ENCODE peak calls at places on chromosome 10, in four cellular contexts. J, C, A and M are unnamed samples.

GRCh38 chr10:132422169-132422691 is 25.2 kb downstream of the PWWP2B start:
- DNase-seq in J (no peak), C (no peak), A (no peak), M (peak)

GRCh38 chr10:49556723-49557122 is 17.8 kb upstream of the ERCC6 start:
- DNase-seq in J (no peak), C (no peak), A (no peak), M (no peak)

GRCh38 chr10:50431791-50432190 is 180.5 kb upstream of the ASAH2 start:
- DNase-seq in J (peak), C (no peak), A (no peak), M (no peak)

GRCh38 chr10:116767235-116767634 is 24.9 kb upstream of the HSPA12A start:
- DNase-seq in J (no peak), C (no peak), A (no peak), M (no peak)

GRCh38 chr10:133272301-133272963 is 4.2 kb downstream of the ADAM8 start:
- DNase-seq in J (no peak), C (no peak), A (no peak), M (no peak)

GRCh38 chr10:88908194-88908593 is 28.1 kb downstream of the STAMBPL1 start:
- DNase-seq in J (no peak), C (no peak), A (no peak), M (no peak)

GRCh38 chr10:68406111-68406814 is 814 bp downstream of the RUFY2 start:
- DNase-seq in J (no peak), C (peak), A (peak), M (peak)

GRCh38 chr10:60524541-60524940 is 134.9 kb upstream of the ANK3 start:
- DNase-seq in J (no peak), C (no peak), A (no peak), M (no peak)

GRCh38 chr10:80530251-80530650 is 7.5 kb upstream of the SH2D4B start:
- DNase-seq in J (no peak), C (no peak), A (peak), M (peak)

GRCh38 chr10:71754562-71754961 is 18.8 kb downstream of the VSIR start:
- DNase-seq in J (no peak), C (no peak), A (no peak), M (no peak)

GRCh38 chr10:93334901-93335312 is 147.2 kb downstream of the MYOF start:
- DNase-seq in J (no peak), C (no peak), A (no peak), M (no peak)

GRCh38 chr10:29858352-29859267 is 200.8 kb downstream of the JCAD start:
- DNase-seq in J (no peak), C (no peak), A (peak), M (peak)

GRCh38 chr10:6755891-6756460 is 175.9 kb upstream of the PRKCQ start:
- DNase-seq in J (no peak), C (no peak), A (no peak), M (no peak)

GRCh38 chr10:54614062-54614461 is 187.0 kb downstream of the PCDH15 start:
- DNase-seq in J (no peak), C (no peak), A (no peak), M (no peak)

GRCh38 chr10:124688889-124689670 is 55.1 kb downstream of the FAM53B start:
- DNase-seq in J (peak), C (peak), A (no peak), M (no peak)

GRCh38 chr10:15684768-15685167 is 35.0 kb downstream of the ITGA8 start:
- DNase-seq in J (no peak), C (no peak), A (no peak), M (no peak)

GRCh38 chr10:106682175-106682574 is 482.3 kb downstream of the SORCS1 start:
- DNase-seq in J (no peak), C (no peak), A (no peak), M (no peak)

GRCh38 chr10:30392564-30392990 is 41.4 kb upstream of the MAP3K8 start:
- DNase-seq in J (peak), C (peak), A (peak), M (peak)

GRCh38 chr10:132030898-132031463 is 34.8 kb upstream of the JAKMIP3 start:
- DNase-seq in J (no peak), C (no peak), A (no peak), M (no peak)

GRCh38 chr10:66783296-66783695 is 142.5 kb upstream of the LRRTM3 start:
- DNase-seq in J (no peak), C (no peak), A (no peak), M (no peak)

GRCh38 chr10:128854965-128855364 is 612.1 kb upstream of the MGMT start:
- DNase-seq in J (no peak), C (no peak), A (peak), M (no peak)

GRCh38 chr10:104209575-104210198 is 22.5 kb downstream of the CFAP43 start:
- DNase-seq in J (no peak), C (peak), A (peak), M (peak)

GRCh38 chr10:11468126-11468742 is 143.2 kb downstream of the USP6NL start:
- DNase-seq in J (no peak), C (no peak), A (no peak), M (no peak)

GRCh38 chr10:128095023-128095752 is 31.0 kb downstream of the MKI67 start:
- DNase-seq in J (no peak), C (peak), A (no peak), M (no peak)

GRCh38 chr10:1434912-1435692 is 302.2 kb downstream of the ADARB2 start:
- DNase-seq in J (no peak), C (no peak), A (no peak), M (no peak)

GRCh38 chr10:26172126-26172525 is 44.4 kb upstream of the GAD2 start:
- DNase-seq in J (no peak), C (no peak), A (no peak), M (no peak)

GRCh38 chr10:68301790-68302502 is 29.9 kb upstream of the HNRNPH3 start:
- DNase-seq in J (peak), C (peak), A (peak), M (peak)

GRCh38 chr10:126397166-126397565 is 8.9 kb upstream of the ADAM12 start:
- DNase-seq in J (no peak), C (no peak), A (no peak), M (no peak)

GRCh38 chr10:79380125-79380917 is 33.1 kb downstream of the PPIF start:
- DNase-seq in J (no peak), C (no peak), A (peak), M (no peak)

GRCh38 chr10:4344544-4344994 is 481.4 kb upstream of the AKR1E2 start:
- DNase-seq in J (no peak), C (no peak), A (no peak), M (no peak)
- TF ChIP-seq NFIC in J (no peak), C (no peak), A (no peak), M (peak)

GRCh38 chr10:122475581-122475980 is 14.2 kb downstream of the HTRA1 start:
- DNase-seq in J (no peak), C (no peak), A (no peak), M (peak)
- H3K4me3 ChIP-seq in J (no peak), C (no peak), A (no peak), M (no peak)

GRCh38 chr10:3419719-3420495 is 247.3 kb upstream of the PITRM1 start:
- DNase-seq in J (no peak), C (no peak), A (no peak), M (no peak)
- TF ChIP-seq NFIC in J (no peak), C (no peak), A (no peak), M (no peak)

DNA sequence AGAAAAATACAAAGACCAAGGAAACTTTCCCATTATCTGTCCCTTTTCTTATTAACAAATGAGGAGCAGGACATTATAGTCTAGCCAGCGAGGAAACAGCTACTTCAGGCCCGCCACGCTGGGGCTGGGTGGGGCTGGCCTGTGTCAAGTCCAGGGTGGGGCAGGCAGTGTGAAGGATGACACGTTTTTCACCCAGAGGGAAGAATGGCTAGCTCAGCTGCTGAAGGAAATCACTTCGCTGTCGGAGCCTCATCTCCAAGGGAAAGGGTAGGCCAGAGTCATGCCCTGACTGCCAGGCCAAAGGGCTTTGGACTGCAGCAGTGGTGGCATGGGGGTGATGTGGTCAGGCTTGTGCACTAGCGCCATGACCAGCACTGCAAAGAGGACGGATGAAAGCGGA is 24.4 kb downstream of the COL13A1 start:
- DNase-seq in J (no peak), C (no peak), A (no peak), M (no peak)
- H3K4me3 ChIP-seq in J (no peak), C (no peak), A (no peak), M (no peak)